ENCODE peak calls at places on chromosomes 4 and X, in ten cellular contexts. S, W, X, Q, L, T, I, F, V and O are unnamed samples. For H3K4me1, the result is how much of the 10 kb centered on the place peaks cover.

GRCh38 chr4:161404346-161405110 is 759.3 kb downstream of the FSTL5 start:
- DNase-seq in T (no peak), V (no peak), W (no peak), S (no peak), L (no peak), X (no peak), I (peak), Q (no peak), F (no peak), O (no peak)

GRCh38 chr4:26076000-26076587 is 162.1 kb downstream of the SMIM20 start:
- DNase-seq in X (no peak), W (no peak), V (no peak), L (no peak), S (no peak), I (peak), Q (no peak), F (no peak), T (no peak), O (no peak)

GRCh38 chr4:182143822-182144620 is 99.2 kb upstream of the TENM3 start:
- DNase-seq in S (no peak), L (peak), F (no peak), W (no peak), I (peak), T (no peak), V (no peak), Q (peak), X (no peak), O (peak)

GRCh38 chr4:186010821-186011220 is 58.1 kb upstream of the TLR3 start:
- DNase-seq in Q (no peak), W (no peak), X (no peak), L (no peak), V (no peak), F (no peak), T (no peak), S (no peak), I (no peak), O (no peak)

GRCh38 chr4:146834263-146835034 is 111.2 kb downstream of the TTC29 start:
- DNase-seq in T (no peak), I (no peak), V (no peak), L (no peak), F (no peak), W (no peak), Q (no peak), S (no peak), X (no peak), O (no peak)

GRCh38 chr4:56535915-56536314 is 30.3 kb downstream of the ARL9 start:
- DNase-seq in S (no peak), Q (no peak), I (no peak), L (no peak), F (no peak), V (no peak), T (no peak), W (no peak), X (no peak), O (no peak)

GRCh38 chr4:1364748-1365147 is 17.7 kb downstream of the UVSSA start:
- DNase-seq in Q (no peak), V (no peak), X (no peak), S (no peak), F (no peak), W (no peak), I (no peak), T (no peak), L (no peak), O (no peak)

GRCh38 chr4:78659264-78659663 is 107.7 kb downstream of the ANXA3 start:
- DNase-seq in S (no peak), F (no peak), I (peak), W (no peak), V (no peak), L (no peak), T (no peak), X (no peak), Q (no peak), O (no peak)

GRCh38 chr4:6348408-6348807 is 78.8 kb downstream of the WFS1 start:
- DNase-seq in V (no peak), S (no peak), L (no peak), I (no peak), Q (no peak), W (no peak), T (no peak), X (no peak), F (no peak), O (no peak)

GRCh38 chrX:42385730-42386129 is 392.2 kb downstream of the PPP1R2C start:
- DNase-seq in V (no peak), X (no peak), Q (no peak), F (peak), L (no peak), S (no peak), T (no peak), I (no peak), W (no peak), O (no peak)

GRCh38 chr4:123676550-123677229 is 280.1 kb downstream of the SPRY1 start:
- DNase-seq in V (no peak), Q (no peak), F (no peak), X (no peak), L (peak), I (peak), T (no peak), W (no peak), S (no peak), O (no peak)

GRCh38 chr4:81504685-81505598 is 33.2 kb upstream of the RASGEF1B start:
- DNase-seq in X (peak), Q (no peak), S (no peak), I (no peak), T (peak), F (no peak), L (no peak), W (peak), V (peak), O (no peak)

GRCh38 chrX:69142688-69143239 is 22.5 kb downstream of the PJA1 start:
- DNase-seq in W (no peak), Q (no peak), I (no peak), V (no peak), F (no peak), L (no peak), T (no peak), S (no peak), X (no peak), O (no peak)

GRCh38 chrX:2351321-2351720 is 149.5 kb downstream of the DHRSX start:
- DNase-seq in T (no peak), I (peak), F (no peak), W (no peak), S (no peak), X (no peak), V (no peak), L (no peak), Q (no peak), O (no peak)

GRCh38 chr4:132316738-132317137 is 832.4 kb upstream of the PCDH10 start:
- DNase-seq in Q (no peak), I (peak), W (no peak), L (no peak), X (no peak), T (no peak), V (no peak), F (no peak), S (no peak), O (no peak)

GRCh38 chr4:188295899-188296298 is 156.7 kb downstream of the TRIML1 start:
- DNase-seq in X (no peak), W (no peak), T (no peak), L (no peak), F (no peak), I (no peak), Q (no peak), S (no peak), V (no peak), O (no peak)

GRCh38 chrX:37350034-37350365 is 836 bp downstream of the PRRG1 start:
- DNase-seq in W (no peak), Q (no peak), I (peak), V (no peak), S (no peak), F (no peak), T (no peak), L (no peak), X (no peak), O (no peak)

GRCh38 chrX:131728295-131729145 is 184.6 kb downstream of the OR13H1 start:
- DNase-seq in V (no peak), F (no peak), I (peak), L (no peak), S (no peak), Q (no peak), T (peak), X (no peak), W (no peak), O (no peak)

GRCh38 chr4:25367004-25367621 is 9.9 kb upstream of the ANAPC4 start:
- DNase-seq in Q (no peak), X (no peak), F (no peak), I (peak), S (no peak), V (no peak), L (no peak), T (peak), W (no peak), O (no peak)

GRCh38 chr4:147547314-147548056 is 66.6 kb downstream of the EDNRA start:
- DNase-seq in L (no peak), S (no peak), F (no peak), V (no peak), Q (no peak), W (no peak), I (peak), X (no peak), T (no peak), O (no peak)

GRCh38 chrX:2334237-2334636 is 166.5 kb downstream of the DHRSX start:
- DNase-seq in T (no peak), X (no peak), Q (no peak), I (peak), S (no peak), V (no peak), W (no peak), L (no peak), F (no peak), O (no peak)

GRCh38 chr4:107870916-107871786 is 46.4 kb downstream of the SGMS2 start:
- DNase-seq in T (no peak), F (no peak), I (peak), X (no peak), L (no peak), W (no peak), V (no peak), Q (no peak), S (no peak), O (no peak)

GRCh38 chrX:96682516-96682915 is 2.1 kb upstream of the DIAPH2 start:
- DNase-seq in V (no peak), F (no peak), L (no peak), W (no peak), T (peak), Q (no peak), I (no peak), X (no peak), S (no peak), O (no peak)

GRCh38 chrX:39739585-39739984 is 358.2 kb downstream of the BCOR start:
- DNase-seq in Q (no peak), X (no peak), S (no peak), F (no peak), I (no peak), T (no peak), W (no peak), L (no peak), V (no peak), O (no peak)

GRCh38 chr4:186074189-186074588 is 5.2 kb downstream of the TLR3 start:
- DNase-seq in W (no peak), L (no peak), T (no peak), S (no peak), X (no peak), Q (no peak), V (no peak), I (no peak), F (no peak), O (no peak)

GRCh38 chr4:102598102-102598758 is 97.1 kb downstream of the NFKB1 start:
- DNase-seq in I (peak), S (no peak), X (no peak), F (no peak), L (no peak), Q (no peak), T (peak), V (no peak), W (no peak), O (no peak)

GRCh38 chr4:37446016-37446415 is 201.5 kb downstream of the NWD2 start:
- DNase-seq in X (no peak), L (no peak), S (no peak), W (no peak), T (no peak), Q (no peak), F (no peak), I (peak), V (no peak), O (no peak)

GRCh38 chr4:108359936-108360681 is 191.4 kb upstream of the LEF1 start:
- DNase-seq in I (no peak), T (no peak), W (no peak), F (no peak), X (no peak), L (no peak), Q (no peak), V (no peak), S (no peak), O (no peak)

GRCh38 chrX:18617351-18617750 is 54.6 kb downstream of the RS1 start:
- DNase-seq in S (peak), L (no peak), Q (peak), T (no peak), W (no peak), X (no peak), F (peak), V (no peak), I (peak), O (no peak)

GRCh38 chr4:29372971-29373370 is 1347.2 kb upstream of the PCDH7 start:
- DNase-seq in I (no peak), L (no peak), V (no peak), Q (no peak), T (no peak), W (no peak), X (no peak), F (no peak), S (no peak), O (no peak)

GRCh38 chr4:146134761-146135160 is 40.8 kb upstream of the LSM6 start:
- DNase-seq in Q (no peak), F (no peak), X (no peak), T (no peak), W (peak), V (no peak), S (no peak), I (peak), L (no peak), O (no peak)

GRCh38 chr4:8159522-8160232 is 1.1 kb upstream of the ABLIM2 start:
- DNase-seq in S (no peak), W (no peak), L (no peak), V (no peak), F (no peak), I (no peak), T (no peak), X (no peak), Q (no peak), O (no peak)

GRCh38 chr4:8158710-8159521 is at the start of gene ABLIM2:
- DNase-seq in L (peak), I (peak), W (peak), Q (peak), T (peak), V (peak), S (peak), F (peak), X (peak), O (peak)

GRCh38 chr4:8157944-8158709 is 486 bp downstream of the ABLIM2 start:
- DNase-seq in V (no peak), W (no peak), I (no peak), Q (no peak), L (no peak), X (no peak), S (no peak), T (no peak), F (no peak), O (peak)

GRCh38 chr4:8160572-8160971 is 2.0 kb upstream of the ABLIM2 start:
- DNase-seq in Q (no peak), W (no peak), T (no peak), X (no peak), S (no peak), F (no peak), I (no peak), V (no peak), L (no peak), O (no peak)

DNA sequence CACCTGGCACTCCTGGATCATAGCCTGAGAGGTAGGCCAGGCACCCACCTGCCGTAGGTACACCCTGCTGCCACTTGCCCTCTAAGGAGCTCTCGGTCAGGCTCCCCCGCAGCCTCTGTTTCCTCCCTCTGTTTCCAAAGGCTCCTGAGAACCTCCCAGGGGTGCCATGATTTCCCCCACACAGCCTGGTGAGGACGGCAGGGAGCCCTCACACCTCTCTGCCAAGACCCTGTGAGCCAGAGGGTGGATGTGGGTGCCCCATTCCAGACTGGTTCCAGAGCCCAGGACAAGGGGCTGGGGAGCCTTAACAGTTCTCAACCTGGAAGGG is 1.6 kb upstream of the ABLIM2 start:
- DNase-seq in T (no peak), S (no peak), X (no peak), F (no peak), L (no peak), I (no peak), Q (no peak), W (no peak), V (no peak), O (no peak)
- H3K4me1 ChIP-seq in T (under half), S (under half), X (under half), F (under half), L (under half), I (under half), Q (under half), W (under half), V (under half), O (under half)

GRCh38 chr4:168805341-168805740 is 204.7 kb downstream of the CBR4 start:
- DNase-seq in V (no peak), W (no peak), S (no peak), F (no peak), Q (no peak), X (no peak), L (no peak), I (no peak), T (no peak), O (no peak)

GRCh38 chr4:168815373-168816345 is 194.4 kb downstream of the CBR4 start:
- DNase-seq in I (peak), X (no peak), F (no peak), S (no peak), Q (no peak), W (no peak), L (no peak), T (no peak), V (no peak), O (no peak)

GRCh38 chr4:168812806-168813205 is 197.2 kb downstream of the CBR4 start:
- DNase-seq in V (no peak), L (no peak), F (no peak), S (no peak), T (no peak), W (no peak), X (no peak), Q (no peak), I (peak), O (no peak)

GRCh38 chr4:168811793-168812651 is 198.0 kb downstream of the CBR4 start:
- DNase-seq in X (no peak), Q (no peak), T (no peak), S (no peak), I (peak), V (no peak), L (no peak), F (no peak), W (no peak), O (no peak)

DNA sequence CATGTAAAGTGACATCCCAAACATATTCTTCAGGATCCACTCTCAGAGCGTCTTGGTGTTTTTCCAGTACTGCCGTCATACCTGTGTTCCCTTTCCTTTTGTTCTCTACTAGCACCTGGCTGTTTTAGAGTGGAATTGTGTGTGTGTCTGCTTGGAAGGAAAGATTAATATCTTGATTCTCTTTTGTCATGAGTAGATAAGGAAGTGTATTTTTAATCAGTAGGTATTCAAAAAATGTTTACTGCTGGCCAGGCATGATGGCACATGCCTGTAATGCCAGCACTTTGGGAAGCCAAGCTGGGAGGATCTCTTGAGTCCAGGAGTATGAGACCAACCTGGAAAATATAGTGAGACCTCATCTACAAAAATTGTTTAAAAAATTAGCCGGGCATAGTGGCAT is 198.8 kb downstream of the CBR4 start:
- DNase-seq in W (no peak), T (no peak), X (no peak), F (no peak), S (no peak), V (no peak), Q (no peak), I (peak), L (no peak), O (no peak)
- H3K4me1 ChIP-seq in W (under half), T (under half), X (under half), F (under half), S (under half), V (under half), Q (under half), I (under half), L (under half), O (under half)

GRCh38 chrX:8849945-8850344 is 48.8 kb upstream of the FAM9A start:
- DNase-seq in I (no peak), W (no peak), F (no peak), S (no peak), L (no peak), V (no peak), Q (no peak), X (no peak), T (no peak), O (no peak)
- H3K4me1 ChIP-seq in I (under half), W (under half), F (under half), S (under half), L (under half), V (under half), Q (under half), X (under half), T (under half), O (under half)

GRCh38 chrX:34880656-34881055 is 61.9 kb upstream of the FAM47B start:
- DNase-seq in W (no peak), X (no peak), I (peak), F (peak), T (no peak), S (no peak), Q (no peak), V (no peak), L (no peak), O (no peak)
- H3K4me1 ChIP-seq in W (under half), X (under half), I (under half), F (under half), T (under half), S (under half), Q (under half), V (under half), L (under half), O (under half)

GRCh38 chr4:138192113-138192512 is 50.0 kb downstream of the SLC7A11 start:
- DNase-seq in F (no peak), Q (no peak), S (no peak), T (no peak), X (no peak), L (no peak), V (no peak), I (peak), W (no peak), O (no peak)
- H3K4me1 ChIP-seq in F (under half), Q (under half), S (under half), T (under half), X (under half), L (under half), V (under half), I (under half), W (under half), O (under half)

GRCh38 chr4:142404191-142404611 is 441.9 kb downstream of the INPP4B start:
- DNase-seq in S (no peak), L (no peak), T (no peak), Q (no peak), F (no peak), I (peak), X (no peak), W (no peak), V (peak), O (no peak)
- H3K4me1 ChIP-seq in S (under half), L (under half), T (half or more), Q (half or more), F (half or more), I (under half), X (under half), W (half or more), V (half or more), O (under half)

GRCh38 chr4:2866891-2867290 is 23.2 kb downstream of the ADD1 start:
- DNase-seq in L (no peak), V (no peak), F (no peak), Q (no peak), X (no peak), I (peak), W (no peak), T (no peak), S (no peak), O (no peak)
- H3K4me1 ChIP-seq in L (under half), V (under half), F (under half), Q (under half), X (half or more), I (under half), W (half or more), T (under half), S (under half), O (half or more)

GRCh38 chr4:139670765-139671164 is 5.1 kb downstream of the MGST2 start:
- DNase-seq in W (no peak), I (no peak), T (no peak), Q (no peak), X (no peak), V (no peak), S (no peak), L (no peak), F (no peak), O (no peak)
- H3K4me1 ChIP-seq in W (half or more), I (under half), T (under half), Q (under half), X (under half), V (under half), S (under half), L (under half), F (under half), O (under half)